ENCODE peak calls at places on chromosomes 4 and X, in eight cellular contexts. One of them, this sample, is unnamed.

GRCh38 chr4:26235500-26235899 is 85.3 kb upstream of the RBPJ start:
- DNase-seq in smooth muscle cell of the brain vasculature: no peak
- DNase-seq in nephron progenitor cell: no peak
- DNase-seq in ELR: peak
- DNase-seq in ELF-1: no peak
- DNase-seq in esophagus squamous epithelium: peak
- DNase-seq in stimulated activated CD8-positive, alpha-beta memory T cell treated with anti-CD3 and anti-CD28 coated beads, Interleukin-15, amount 100 ng/mL, for 24 hours: no peak
- DNase-seq in AG09309: peak
- DNase-seq in this sample: no peak

GRCh38 chr4:94256833-94257232 is 49.2 kb downstream of the SMARCAD1 start:
- DNase-seq in smooth muscle cell of the brain vasculature: no peak
- DNase-seq in nephron progenitor cell: no peak
- DNase-seq in ELR: peak
- DNase-seq in ELF-1: no peak
- DNase-seq in esophagus squamous epithelium: no peak
- DNase-seq in stimulated activated CD8-positive, alpha-beta memory T cell treated with anti-CD3 and anti-CD28 coated beads, Interleukin-15, amount 100 ng/mL, for 24 hours: no peak
- DNase-seq in AG09309: no peak
- DNase-seq in this sample: no peak

GRCh38 chr4:175394213-175394612 is 417.9 kb downstream of the GPM6A start:
- DNase-seq in smooth muscle cell of the brain vasculature: no peak
- DNase-seq in nephron progenitor cell: no peak
- DNase-seq in ELR: no peak
- DNase-seq in ELF-1: no peak
- DNase-seq in esophagus squamous epithelium: no peak
- DNase-seq in stimulated activated CD8-positive, alpha-beta memory T cell treated with anti-CD3 and anti-CD28 coated beads, Interleukin-15, amount 100 ng/mL, for 24 hours: no peak
- DNase-seq in AG09309: no peak
- DNase-seq in this sample: no peak

GRCh38 chr4:152364383-152364782 is 171.5 kb downstream of the FBXW7 start:
- DNase-seq in smooth muscle cell of the brain vasculature: no peak
- DNase-seq in nephron progenitor cell: no peak
- DNase-seq in ELR: no peak
- DNase-seq in ELF-1: no peak
- DNase-seq in esophagus squamous epithelium: no peak
- DNase-seq in stimulated activated CD8-positive, alpha-beta memory T cell treated with anti-CD3 and anti-CD28 coated beads, Interleukin-15, amount 100 ng/mL, for 24 hours: no peak
- DNase-seq in AG09309: no peak
- DNase-seq in this sample: no peak

GRCh38 chrX:65582450-65583082 is 48.0 kb upstream of the LAS1L start:
- DNase-seq in smooth muscle cell of the brain vasculature: no peak
- DNase-seq in nephron progenitor cell: no peak
- DNase-seq in ELR: no peak
- DNase-seq in ELF-1: peak
- DNase-seq in esophagus squamous epithelium: no peak
- DNase-seq in stimulated activated CD8-positive, alpha-beta memory T cell treated with anti-CD3 and anti-CD28 coated beads, Interleukin-15, amount 100 ng/mL, for 24 hours: no peak
- DNase-seq in AG09309: no peak
- DNase-seq in this sample: no peak

GRCh38 chr4:47926667-47927258 is 12.4 kb upstream of the NFXL1 start:
- DNase-seq in smooth muscle cell of the brain vasculature: no peak
- DNase-seq in nephron progenitor cell: peak
- DNase-seq in ELR: peak
- DNase-seq in ELF-1: peak
- DNase-seq in esophagus squamous epithelium: no peak
- DNase-seq in stimulated activated CD8-positive, alpha-beta memory T cell treated with anti-CD3 and anti-CD28 coated beads, Interleukin-15, amount 100 ng/mL, for 24 hours: no peak
- DNase-seq in AG09309: peak
- DNase-seq in this sample: no peak

GRCh38 chrX:40094041-40094899 is 3.5 kb downstream of the BCOR start:
- DNase-seq in smooth muscle cell of the brain vasculature: no peak
- DNase-seq in nephron progenitor cell: peak
- DNase-seq in ELR: peak
- DNase-seq in ELF-1: peak
- DNase-seq in esophagus squamous epithelium: no peak
- DNase-seq in stimulated activated CD8-positive, alpha-beta memory T cell treated with anti-CD3 and anti-CD28 coated beads, Interleukin-15, amount 100 ng/mL, for 24 hours: no peak
- DNase-seq in AG09309: no peak
- DNase-seq in this sample: no peak

GRCh38 chrX:130079824-130080406 is 30.4 kb downstream of the ELF4 start:
- DNase-seq in smooth muscle cell of the brain vasculature: peak
- DNase-seq in nephron progenitor cell: peak
- DNase-seq in ELR: peak
- DNase-seq in ELF-1: peak
- DNase-seq in esophagus squamous epithelium: no peak
- DNase-seq in stimulated activated CD8-positive, alpha-beta memory T cell treated with anti-CD3 and anti-CD28 coated beads, Interleukin-15, amount 100 ng/mL, for 24 hours: no peak
- DNase-seq in AG09309: peak
- DNase-seq in this sample: no peak

GRCh38 chrX:40996886-40997530 is 88.2 kb upstream of the USP9X start:
- DNase-seq in smooth muscle cell of the brain vasculature: peak
- DNase-seq in nephron progenitor cell: no peak
- DNase-seq in ELR: peak
- DNase-seq in ELF-1: peak
- DNase-seq in esophagus squamous epithelium: no peak
- DNase-seq in stimulated activated CD8-positive, alpha-beta memory T cell treated with anti-CD3 and anti-CD28 coated beads, Interleukin-15, amount 100 ng/mL, for 24 hours: no peak
- DNase-seq in AG09309: peak
- DNase-seq in this sample: no peak

GRCh38 chrX:40622741-40623536 is at the start of gene MPC1L:
- DNase-seq in smooth muscle cell of the brain vasculature: no peak
- DNase-seq in nephron progenitor cell: no peak
- DNase-seq in ELR: no peak
- DNase-seq in ELF-1: no peak
- DNase-seq in esophagus squamous epithelium: no peak
- DNase-seq in stimulated activated CD8-positive, alpha-beta memory T cell treated with anti-CD3 and anti-CD28 coated beads, Interleukin-15, amount 100 ng/mL, for 24 hours: no peak
- DNase-seq in AG09309: no peak
- DNase-seq in this sample: no peak

GRCh38 chr4:94304365-94304971 is 38.2 kb downstream of the HPGDS start:
- DNase-seq in smooth muscle cell of the brain vasculature: peak
- DNase-seq in nephron progenitor cell: peak
- DNase-seq in ELR: peak
- DNase-seq in ELF-1: no peak
- DNase-seq in esophagus squamous epithelium: no peak
- DNase-seq in stimulated activated CD8-positive, alpha-beta memory T cell treated with anti-CD3 and anti-CD28 coated beads, Interleukin-15, amount 100 ng/mL, for 24 hours: no peak
- DNase-seq in AG09309: no peak
- DNase-seq in this sample: no peak

GRCh38 chr4:6360385-6360784 is 90.7 kb downstream of the WFS1 start:
- DNase-seq in smooth muscle cell of the brain vasculature: no peak
- DNase-seq in nephron progenitor cell: peak
- DNase-seq in ELR: no peak
- DNase-seq in ELF-1: no peak
- DNase-seq in esophagus squamous epithelium: no peak
- DNase-seq in stimulated activated CD8-positive, alpha-beta memory T cell treated with anti-CD3 and anti-CD28 coated beads, Interleukin-15, amount 100 ng/mL, for 24 hours: no peak
- DNase-seq in AG09309: no peak
- DNase-seq in this sample: no peak

GRCh38 chr4:158610790-158611189 is 60.9 kb downstream of the C4orf46 start:
- DNase-seq in smooth muscle cell of the brain vasculature: peak
- DNase-seq in nephron progenitor cell: no peak
- DNase-seq in ELR: no peak
- DNase-seq in ELF-1: no peak
- DNase-seq in esophagus squamous epithelium: no peak
- DNase-seq in stimulated activated CD8-positive, alpha-beta memory T cell treated with anti-CD3 and anti-CD28 coated beads, Interleukin-15, amount 100 ng/mL, for 24 hours: no peak
- DNase-seq in AG09309: no peak
- DNase-seq in this sample: no peak

GRCh38 chrX:11531226-11531625 is 134.5 kb downstream of the ARHGAP6 start:
- DNase-seq in smooth muscle cell of the brain vasculature: no peak
- DNase-seq in nephron progenitor cell: no peak
- DNase-seq in ELR: peak
- DNase-seq in ELF-1: no peak
- DNase-seq in esophagus squamous epithelium: no peak
- DNase-seq in stimulated activated CD8-positive, alpha-beta memory T cell treated with anti-CD3 and anti-CD28 coated beads, Interleukin-15, amount 100 ng/mL, for 24 hours: no peak
- DNase-seq in AG09309: no peak
- DNase-seq in this sample: no peak

This sample was measured in cortex of kidney.